ENCODE peak calls at places on chromosomes 13 and 19, in seven cellular contexts. F is CD8-positive, alpha-beta T cell; N is GM12865; D is RWPE1; A is ascending aorta; C is mucosa of descending colon; E is HL-60. M is an unnamed sample.

GRCh38 chr19:31263317-31263716 is 85.9 kb downstream of the TSHZ3 start:
- DNase-seq in A (no peak), D (no peak), N (no peak), F (no peak), C (no peak), E (no peak), M (no peak)

GRCh38 chr13:101939370-101939769 is 462.5 kb downstream of the FGF14 start:
- DNase-seq in E (no peak), C (no peak), N (no peak), F (no peak), D (no peak), A (no peak), M (no peak)

GRCh38 chr13:36882829-36883390 is 37.1 kb downstream of the SMAD9 start:
- DNase-seq in E (no peak), N (no peak), D (no peak), F (no peak), C (peak), A (no peak), M (no peak)

GRCh38 chr19:58399903-58400637 is 4.6 kb downstream of the RNF225 start:
- DNase-seq in N (no peak), D (no peak), F (no peak), E (no peak), C (no peak), A (no peak), M (no peak)

GRCh38 chr13:19862511-19863313 is 737 bp downstream of the ZMYM5 start:
- DNase-seq in E (no peak), C (peak), A (peak), N (peak), F (peak), D (peak), M (peak)

GRCh38 chr19:55336101-55336500 is 3.6 kb upstream of the KMT5C start:
- DNase-seq in D (peak), C (no peak), E (no peak), F (no peak), N (no peak), A (no peak), M (peak)

GRCh38 chr13:22499919-22500318 is 680.9 kb upstream of the SGCG start:
- DNase-seq in D (no peak), N (no peak), F (no peak), E (no peak), A (no peak), C (no peak), M (no peak)

GRCh38 chr13:94712812-94713555 is 639 bp upstream of the SOX21 start:
- DNase-seq in A (no peak), F (no peak), D (peak), N (peak), E (no peak), C (peak), M (peak)

GRCh38 chr19:42132851-42133528 is 744 bp upstream of the POU2F2 start:
- DNase-seq in D (peak), F (peak), A (peak), N (peak), C (peak), E (peak), M (peak)

GRCh38 chr19:19053508-19054314 is 10.1 kb upstream of the SLC25A42 start:
- DNase-seq in A (no peak), N (peak), D (no peak), F (peak), C (peak), E (no peak), M (peak)

GRCh38 chr13:98144501-98145350 is 1.8 kb downstream of the FARP1 start:
- DNase-seq in D (peak), C (peak), N (peak), A (no peak), F (no peak), E (no peak), M (peak)
- TF ChIP-seq CTCF in D (no peak), C (no peak), N (no peak), A (no peak), F (no peak), E (no peak), M (no peak)

DNA sequence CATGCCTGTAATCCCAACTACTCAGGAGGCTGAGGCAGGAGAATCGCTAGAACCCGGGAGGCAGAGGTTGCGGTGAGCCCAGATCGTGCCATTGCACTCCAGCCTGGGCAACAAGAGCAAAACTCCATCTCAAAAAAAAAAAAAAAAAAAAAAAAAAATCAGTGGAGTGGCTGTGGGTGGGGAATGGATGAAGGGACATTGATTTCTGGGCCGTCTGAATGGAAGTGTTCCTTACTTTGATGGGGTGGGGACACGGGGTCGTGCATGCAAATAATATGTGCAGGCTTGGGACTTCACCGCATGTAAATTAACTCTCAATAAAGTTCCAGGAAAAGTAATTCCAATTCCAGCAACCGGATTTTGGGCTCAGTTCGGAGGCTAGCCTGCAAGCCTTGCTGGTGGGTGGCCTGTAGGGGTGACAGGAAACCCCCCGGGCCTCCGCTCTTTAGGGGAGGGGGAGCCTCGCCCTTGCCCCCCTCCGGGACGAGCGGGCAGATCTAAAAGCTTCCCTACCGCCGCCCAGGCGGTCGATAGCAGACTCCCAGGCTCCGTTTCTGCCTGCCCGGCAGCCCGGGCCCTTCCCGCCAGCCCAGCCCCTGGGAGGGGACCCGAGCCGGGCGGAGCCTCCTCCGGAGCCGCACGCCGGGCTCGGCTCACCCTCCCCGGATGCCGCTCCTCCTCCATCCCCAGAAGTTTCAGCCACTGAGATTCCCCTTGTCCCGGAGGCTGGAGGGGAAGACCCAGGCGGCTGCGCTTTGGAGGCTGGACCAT is 48.0 kb upstream of the ADGRE5 start:
- DNase-seq in N (no peak), E (no peak), A (no peak), D (peak), F (no peak), C (peak), M (no peak)
- TF ChIP-seq CTCF in N (no peak), E (no peak), A (no peak), D (no peak), F (no peak), C (no peak), M (no peak)

GRCh38 chr13:21338156-21338555 is 120.9 kb downstream of the ZDHHC20 start:
- DNase-seq in N (no peak), A (no peak), C (no peak), F (no peak), E (no peak), D (no peak), M (no peak)
- TF ChIP-seq CTCF in N (no peak), A (no peak), C (no peak), F (no peak), E (no peak), D (no peak), M (no peak)

GRCh38 chr13:31982124-31982523 is 49.5 kb upstream of the FRY start:
- DNase-seq in C (no peak), E (no peak), N (no peak), D (no peak), F (no peak), A (no peak), M (no peak)

GRCh38 chr13:31978021-31978420 is 53.6 kb upstream of the FRY start:
- DNase-seq in N (no peak), C (no peak), A (no peak), D (no peak), F (no peak), E (no peak), M (no peak)

GRCh38 chr13:31982540-31982939 is 49.0 kb upstream of the FRY start:
- DNase-seq in E (peak), D (peak), N (no peak), C (peak), F (no peak), A (peak), M (peak)

GRCh38 chr13:31980842-31981241 is 50.7 kb upstream of the FRY start:
- DNase-seq in F (no peak), E (no peak), D (no peak), A (no peak), N (no peak), C (no peak), M (no peak)
- TF ChIP-seq CTCF in F (no peak), E (no peak), D (no peak), A (no peak), N (no peak), C (no peak), M (no peak)